ENCODE peak calls at places on chromosomes 2 and 18, in four cellular contexts. V is HCT116, H is GM23338, F is Panc1. T is an unnamed sample.

GRCh38 chr2:122643725-122644329 is 888.4 kb downstream of the TSN start:
- DNase-seq in V (no peak), H (no peak), F (peak; percentile 79), T (peak; percentile 38)

GRCh38 chr18:73848656-73849055 is 299.0 kb downstream of the FBXO15 start:
- DNase-seq in V (no peak), H (no peak), F (no peak), T (no peak)

GRCh38 chr18:62850619-62851306 is 135.4 kb downstream of the PHLPP1 start:
- DNase-seq in V (no peak), H (no peak), F (no peak), T (no peak)

GRCh38 chr2:46999857-47000678 is 84.5 kb upstream of the MCFD2 start:
- DNase-seq in V (no peak), H (no peak), F (no peak), T (no peak)

GRCh38 chr2:216001612-216002215 is 11.6 kb downstream of the MREG start:
- DNase-seq in V (no peak), H (no peak), F (no peak), T (no peak)

GRCh38 chr2:46825231-46825957 is 90.2 kb downstream of the MCFD2 start:
- DNase-seq in V (no peak), H (no peak), F (no peak), T (no peak)

GRCh38 chr2:28134262-28134812 is 243.8 kb downstream of the BABAM2 start:
- DNase-seq in V (no peak), H (peak; percentile 2), F (no peak), T (peak; percentile 88)

GRCh38 chr2:195037072-195037471 is 620.0 kb upstream of the SLC39A10 start:
- DNase-seq in V (no peak), H (no peak), F (no peak), T (no peak)

GRCh38 chr2:71531522-71532047 is 78.2 kb downstream of the DYSF start:
- DNase-seq in V (peak; percentile 67), H (no peak), F (no peak), T (no peak)

GRCh38 chr2:233471291-233472035 is 95.1 kb downstream of the USP40 start:
- DNase-seq in V (no peak), H (no peak), F (no peak), T (no peak)

GRCh38 chr2:55862269-55862668 is 61.3 kb downstream of the EFEMP1 start:
- DNase-seq in V (no peak), H (no peak), F (no peak), T (no peak)

GRCh38 chr2:36438454-36438977 is 82.9 kb downstream of the CRIM1 start:
- DNase-seq in V (peak; percentile 43), H (no peak), F (peak; percentile 94), T (no peak)

GRCh38 chr2:183126635-183127034 is 2.4 kb downstream of the NUP35 start:
- DNase-seq in V (no peak), H (no peak), F (no peak), T (no peak)

GRCh38 chr2:19349911-19350677 is 8.3 kb downstream of the OSR1 start:
- DNase-seq in V (peak; percentile 29), H (peak; percentile 85), F (no peak), T (no peak)

GRCh38 chr2:111052621-111053020 is 68.1 kb upstream of the BCL2L11 start:
- DNase-seq in V (no peak), H (no peak), F (no peak), T (no peak)

GRCh38 chr2:155368934-155369333 is 670.4 kb downstream of the KCNJ3 start:
- DNase-seq in V (peak; percentile 3), H (peak; percentile 15), F (no peak), T (no peak)

GRCh38 chr2:71154798-71155197 is 24.4 kb downstream of the MPHOSPH10 start:
- DNase-seq in V (peak; percentile 31), H (peak; percentile 57), F (peak; percentile 20), T (no peak)

GRCh38 chr18:68797901-68798300 is at the start of gene CCDC102B:
- DNase-seq in V (no peak), H (no peak), F (no peak), T (no peak)

DNA sequence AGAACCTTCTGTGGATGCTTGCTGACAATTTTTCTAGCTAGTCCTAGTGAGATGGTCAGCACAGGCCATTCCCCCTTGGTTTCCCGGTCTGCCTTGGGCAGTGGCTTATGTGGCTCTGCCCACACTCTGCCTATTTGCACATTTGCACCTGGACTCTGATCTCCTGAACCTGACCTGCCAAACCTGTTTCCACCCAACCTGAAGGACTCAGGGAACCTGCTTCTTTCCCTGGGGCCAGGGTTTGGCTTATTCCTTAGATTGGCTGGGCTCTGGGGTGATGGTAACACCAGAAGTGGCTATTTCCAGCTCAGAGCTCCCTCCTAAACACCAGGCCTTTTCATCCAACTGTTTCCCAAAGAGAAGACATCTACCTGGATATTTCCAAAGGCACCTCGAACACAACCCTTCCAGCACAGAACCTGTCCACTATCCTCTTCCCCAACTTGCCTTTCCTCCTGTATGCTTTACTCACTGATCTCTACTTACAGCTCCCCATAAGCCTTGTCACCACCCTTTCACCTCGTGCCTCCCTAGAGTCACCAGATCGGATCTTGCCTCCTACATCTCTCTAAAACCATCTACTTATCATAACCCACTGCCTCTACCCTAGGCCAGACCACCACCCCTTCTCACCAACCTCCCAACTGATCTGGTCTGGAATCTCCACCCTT is 5.8 kb upstream of the MTA3 start:
- DNase-seq in V (no peak), H (no peak), F (no peak), T (peak; percentile 73)
- TF ChIP-seq POLR2AphosphoS5 in V (no peak), H (no peak), F (no peak), T (no peak)

GRCh38 chr2:26562811-26563645 is 78.1 kb downstream of the CIB4 start:
- DNase-seq in V (peak; percentile 29), H (peak; percentile 44), F (no peak), T (peak; percentile 61)

GRCh38 chr2:26559556-26559955 is 81.6 kb downstream of the CIB4 start:
- DNase-seq in V (no peak), H (peak; percentile 62), F (no peak), T (no peak)

GRCh38 chr2:26561918-26562810 is 79.0 kb downstream of the CIB4 start:
- DNase-seq in V (peak; percentile 45), H (peak; percentile 61), F (no peak), T (peak; percentile 50)

GRCh38 chr2:26560892-26561291 is 80.3 kb downstream of the CIB4 start:
- DNase-seq in V (no peak), H (no peak), F (no peak), T (no peak)

DNA sequence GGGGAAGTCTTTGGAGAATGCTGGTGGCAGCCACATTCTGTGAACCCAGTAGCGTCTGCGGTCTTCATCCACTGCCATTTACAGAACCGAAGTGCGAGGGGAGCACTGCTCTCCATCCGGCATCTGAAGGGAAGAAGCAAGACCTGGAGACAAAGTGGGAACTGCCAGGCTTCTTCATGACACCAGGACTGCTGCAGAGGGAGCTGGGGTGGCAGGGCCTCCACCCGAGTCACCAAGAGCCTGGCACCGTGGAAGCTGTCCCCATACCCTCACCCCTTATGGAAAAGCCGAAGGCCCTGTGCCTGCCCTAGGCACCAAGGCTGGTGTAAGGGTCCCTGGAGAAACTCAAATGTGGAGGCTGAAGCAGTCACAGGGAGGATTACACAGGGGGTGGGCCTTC is 79.8 kb downstream of the CIB4 start:
- DNase-seq in V (no peak), H (no peak), F (no peak), T (no peak)
- H3K27me3 ChIP-seq in V (no peaks in the 10 kb centered on the region), H (peaks cover 31% of the 10 kb centered on the region), F (peaks cover 20% of the 10 kb centered on the region), T (peaks cover 37% of the 10 kb centered on the region)

DNA sequence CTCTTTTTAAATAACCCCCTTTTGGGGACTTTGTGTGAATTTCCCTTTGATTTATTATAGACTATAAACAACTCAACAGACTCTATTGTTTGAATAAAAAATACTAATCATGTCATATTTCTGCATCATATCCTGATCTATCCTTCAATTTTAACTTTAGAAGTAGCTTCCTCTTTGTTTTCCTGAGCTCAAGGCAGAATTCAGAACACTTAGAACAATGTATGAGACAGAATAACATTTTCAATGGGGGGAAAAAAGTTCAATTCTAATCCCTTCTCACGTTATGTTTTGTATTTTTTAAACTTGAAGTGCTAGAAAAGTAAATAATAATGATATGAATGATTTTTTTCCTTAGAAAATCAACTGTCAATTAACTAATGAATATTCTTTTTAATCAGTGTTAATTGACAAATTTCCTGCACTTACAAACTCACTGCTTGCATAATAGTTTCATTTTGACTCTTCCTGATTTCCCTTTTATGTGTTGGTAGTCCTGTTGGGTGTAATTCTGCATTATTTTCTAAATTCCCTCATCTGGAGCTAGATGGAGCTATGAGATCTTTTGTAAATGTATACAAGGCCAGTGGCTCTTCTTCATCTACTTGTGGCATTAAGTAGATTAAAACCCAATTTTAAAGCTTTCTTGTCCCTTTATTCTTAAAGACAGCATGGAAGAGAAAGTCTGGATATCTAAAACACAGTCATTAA is 326.1 kb downstream of the PARD3B start:
- DNase-seq in V (no peak), H (peak; percentile 43), F (peak; percentile 15), T (no peak)
- TF ChIP-seq CTCF in V (no peak), H (peak; percentile 55), F (peak; percentile 64), T (no peak)

GRCh38 chr2:23548143-23548769 is 163.3 kb downstream of the KLHL29 start:
- DNase-seq in V (no peak), H (no peak), F (no peak), T (no peak)
- TF ChIP-seq POLR2AphosphoS5 in V (no peak), H (no peak), F (no peak), T (no peak)

DNA sequence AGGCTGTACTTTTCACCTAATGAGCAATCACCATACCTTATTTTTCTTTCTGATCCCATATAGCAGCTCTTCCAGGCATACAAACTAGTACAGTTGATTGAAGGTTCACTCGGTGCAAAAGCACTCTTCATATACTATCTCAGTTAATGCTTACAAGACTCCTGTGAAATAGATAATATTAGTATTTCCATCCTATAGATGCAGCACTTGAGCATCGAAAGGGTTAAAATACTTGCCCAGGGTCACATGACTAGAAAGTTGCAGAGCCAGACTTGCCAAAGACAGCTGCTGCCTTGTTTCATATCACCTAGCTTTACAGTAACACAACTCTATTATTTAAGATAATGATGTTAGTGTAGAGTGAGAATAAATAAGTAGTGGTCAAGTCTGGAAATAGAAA is 465.9 kb upstream of the TNP1 start:
- DNase-seq in V (no peak), H (no peak), F (no peak), T (no peak)
- H3K27me3 ChIP-seq in V (peaks cover 33% of the 10 kb centered on the region), H (no peaks in the 10 kb centered on the region), F (no peaks in the 10 kb centered on the region), T (no peaks in the 10 kb centered on the region)

GRCh38 chr2:77954931-77955330 is 432.8 kb upstream of the LRRTM4 start:
- DNase-seq in V (no peak), H (no peak), F (no peak), T (no peak)
- TF ChIP-seq CTCF in V (peak; percentile 30), H (peak; percentile 70), F (peak; percentile 36), T (no peak)

DNA sequence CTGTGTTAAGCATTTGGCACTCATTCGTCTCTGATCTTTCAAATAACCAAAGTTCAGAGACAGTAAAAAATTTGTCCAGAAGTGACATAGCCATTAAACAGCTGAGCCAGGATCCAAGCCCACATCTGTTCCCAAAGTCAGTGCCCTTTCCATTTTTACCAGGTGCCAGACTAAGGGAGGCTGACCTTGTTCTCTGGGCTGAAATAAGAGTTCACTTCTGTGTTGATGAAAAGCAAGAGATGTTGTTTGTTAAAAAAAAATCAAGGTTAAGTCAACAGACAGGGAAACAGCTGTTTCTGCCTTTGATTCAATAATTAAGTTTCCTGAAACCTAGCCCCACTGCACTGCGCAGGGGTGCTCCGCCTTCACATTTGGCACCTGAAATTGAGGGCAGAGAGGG is 117.1 kb downstream of the PRKRA start:
- DNase-seq in V (no peak), H (no peak), F (no peak), T (no peak)
- TF ChIP-seq POLR2AphosphoS5 in V (no peak), H (no peak), F (no peak), T (no peak)